ENCODE peak calls at places on chromosomes 3 and 15, in eight cellular contexts. C is tibial nerve; W is left lung; V is B cell; H is PC-9; K is lower leg skin; M is HFF-Myc; B is activated CD8-positive, alpha-beta T cell treated with anti-CD3 and anti-CD28 coated beads for 36 hours. D is an unnamed sample.

GRCh38 chr3:57230006-57230405 is 2.5 kb downstream of the APPL1 start:
- DNase-seq in C (no peak), W (no peak), H (no peak), K (no peak), V (no peak), M (no peak), B (no peak), D (no peak)

GRCh38 chr3:41169038-41169437 is 30.3 kb upstream of the CTNNB1 start:
- DNase-seq in B (no peak), W (no peak), M (no peak), C (no peak), H (no peak), K (no peak), V (no peak), D (no peak)

GRCh38 chr3:12190221-12190807 is 31.6 kb upstream of the TIMP4 start:
- DNase-seq in C (no peak), W (no peak), H (no peak), K (no peak), V (no peak), M (no peak), B (no peak), D (no peak)

GRCh38 chr3:153785901-153786300 is 335.3 kb upstream of the ARHGEF26 start:
- DNase-seq in K (no peak), B (no peak), W (no peak), C (no peak), H (no peak), V (no peak), M (no peak), D (no peak)

GRCh38 chr3:41612853-41613252 is 349.1 kb downstream of the ULK4 start:
- DNase-seq in W (no peak), H (no peak), B (no peak), K (no peak), C (no peak), V (no peak), M (no peak), D (no peak)

GRCh38 chr15:39455502-39455991 is 125.3 kb upstream of the THBS1 start:
- DNase-seq in B (peak), K (no peak), M (peak), W (no peak), V (no peak), C (no peak), H (peak), D (no peak)

GRCh38 chr3:197555281-197556261 is at the start of gene BDH1:
- DNase-seq in K (no peak), M (peak), W (peak), V (peak), C (peak), B (peak), H (peak), D (peak)

GRCh38 chr3:10026084-10026890 is at the start of gene FANCD2:
- DNase-seq in V (peak), K (peak), W (peak), M (no peak), B (peak), H (peak), C (peak), D (peak)

GRCh38 chr3:48119495-48120193 is 68.6 kb downstream of the CDC25A start:
- DNase-seq in W (no peak), V (no peak), H (no peak), M (no peak), C (peak), K (no peak), B (no peak), D (no peak)

GRCh38 chr3:183122257-183122932 is 23.1 kb upstream of the MCCC1 start:
- DNase-seq in M (peak), V (peak), C (peak), K (no peak), B (no peak), W (no peak), H (peak), D (peak)

GRCh38 chr3:124964432-124964831 is 29.9 kb upstream of the MUC13 start:
- DNase-seq in B (no peak), K (no peak), W (no peak), H (no peak), C (no peak), V (no peak), M (no peak), D (no peak)

GRCh38 chr3:53806182-53807116 is 39.8 kb downstream of the CHDH start:
- DNase-seq in V (no peak), K (no peak), B (no peak), C (no peak), W (no peak), M (no peak), H (no peak), D (peak)

GRCh38 chr3:155281892-155282291 is 11.6 kb downstream of the STRIT1 start:
- DNase-seq in V (no peak), M (no peak), W (no peak), K (no peak), H (no peak), B (no peak), C (no peak), D (no peak)

GRCh38 chr15:90347666-90348065 is 4.4 kb upstream of the ZNF774 start:
- DNase-seq in V (no peak), W (no peak), M (no peak), H (no peak), K (no peak), B (no peak), C (no peak), D (no peak)

GRCh38 chr3:150763841-150764483 is 993 bp upstream of the SIAH2 start:
- DNase-seq in W (peak), C (peak), B (peak), V (peak), K (peak), H (peak), M (peak), D (peak)

GRCh38 chr3:168002786-168003368 is 92.8 kb downstream of the GOLIM4 start:
- DNase-seq in W (no peak), C (no peak), K (no peak), B (no peak), H (peak), V (no peak), M (peak), D (no peak)

GRCh38 chr3:15040844-15041243 is 24.3 kb downstream of the MRPS25 start:
- DNase-seq in H (no peak), V (no peak), C (no peak), W (no peak), B (no peak), M (no peak), K (no peak), D (no peak)

GRCh38 chr3:183260167-183260904 is 7.3 kb downstream of the B3GNT5 start:
- DNase-seq in H (no peak), K (no peak), M (no peak), W (no peak), B (no peak), V (peak), C (no peak), D (no peak)

GRCh38 chr3:124277516-124277890 is 285.6 kb upstream of the ROPN1 start:
- DNase-seq in M (no peak), W (no peak), V (no peak), H (no peak), C (peak), K (no peak), B (no peak), D (no peak)

GRCh38 chr15:34754674-34755418 is at the start of gene GJD2:
- DNase-seq in H (no peak), B (peak), C (no peak), W (no peak), V (no peak), K (no peak), M (no peak), D (no peak)

GRCh38 chr3:127732879-127733350 is 60.2 kb downstream of the ABTB1 start:
- DNase-seq in V (no peak), C (no peak), B (no peak), K (no peak), H (no peak), M (no peak), W (no peak), D (no peak)

GRCh38 chr3:13282528-13282985 is 137.6 kb downstream of the NUP210 start:
- DNase-seq in H (no peak), K (no peak), V (peak), C (no peak), W (no peak), M (no peak), B (no peak), D (no peak)

GRCh38 chr3:32226875-32227500 is 11.5 kb upstream of the CMTM8 start:
- DNase-seq in M (no peak), B (no peak), C (no peak), K (no peak), W (no peak), H (peak), V (no peak), D (no peak)

GRCh38 chr3:127329647-127330285 is 41.9 kb upstream of the PRR20G start:
- DNase-seq in M (no peak), B (no peak), W (no peak), C (no peak), K (no peak), H (no peak), V (no peak), D (no peak)

GRCh38 chr3:64150527-64151238 is 74.6 kb downstream of the PRICKLE2 start:
- DNase-seq in H (no peak), M (peak), B (no peak), W (peak), C (no peak), K (no peak), V (no peak), D (no peak)

GRCh38 chr15:79661411-79661810 is 229.3 kb downstream of the MINAR1 start:
- DNase-seq in C (no peak), M (no peak), H (no peak), K (no peak), W (no peak), V (no peak), B (no peak), D (no peak)

GRCh38 chr3:51982352-51982837 is 940 bp upstream of the ACY1 start:
- DNase-seq in K (no peak), H (peak), B (peak), V (peak), C (no peak), W (peak), M (no peak), D (peak)

GRCh38 chr3:151135548-151136337 is 50.3 kb downstream of the MED12L start:
- DNase-seq in C (no peak), M (no peak), H (peak), W (peak), V (no peak), K (no peak), B (peak), D (no peak)

GRCh38 chr3:35383216-35383615 is 256.1 kb upstream of the ARPP21 start:
- DNase-seq in M (no peak), W (no peak), B (no peak), V (no peak), K (no peak), H (no peak), C (no peak), D (no peak)

GRCh38 chr3:57952208-57952631 is 56.0 kb upstream of the FLNB start:
- DNase-seq in W (peak), H (no peak), K (no peak), V (no peak), C (no peak), M (peak), B (no peak), D (no peak)

GRCh38 chr3:120983841-120984240 is 75.8 kb downstream of the STXBP5L start:
- DNase-seq in C (no peak), M (no peak), H (no peak), W (no peak), K (no peak), V (no peak), B (no peak), D (no peak)

GRCh38 chr15:38555686-38556334 is 8.8 kb downstream of the RASGRP1 start:
- DNase-seq in H (no peak), V (no peak), K (no peak), C (no peak), M (no peak), B (peak), W (no peak), D (peak)

GRCh38 chr3:120353463-120353862 is 4.3 kb upstream of the LRRC58 start:
- DNase-seq in H (no peak), C (no peak), V (no peak), M (no peak), W (no peak), K (no peak), B (no peak), D (no peak)

GRCh38 chr3:58173670-58174472 is 36.9 kb downstream of the DNASE1L3 start:
- DNase-seq in W (no peak), C (no peak), M (no peak), V (peak), H (no peak), K (no peak), B (peak), D (peak)

GRCh38 chr3:27669505-27670085 is 52.5 kb downstream of the EOMES start:
- DNase-seq in W (no peak), C (no peak), B (peak), K (no peak), V (no peak), M (no peak), H (no peak), D (peak)

GRCh38 chr15:77107068-77107467 is 36.2 kb upstream of the TSPAN3 start:
- DNase-seq in H (no peak), V (no peak), W (no peak), C (peak), M (no peak), K (no peak), B (no peak), D (no peak)

GRCh38 chr3:157527471-157527881 is 24.3 kb upstream of the VEPH1 start:
- DNase-seq in H (no peak), M (no peak), B (no peak), K (no peak), V (no peak), W (no peak), C (no peak), D (no peak)

GRCh38 chr3:124832782-124833709 is 54.1 kb downstream of the ITGB5 start:
- DNase-seq in B (no peak), K (no peak), C (no peak), M (peak), V (no peak), H (peak), W (no peak), D (no peak)

DNA sequence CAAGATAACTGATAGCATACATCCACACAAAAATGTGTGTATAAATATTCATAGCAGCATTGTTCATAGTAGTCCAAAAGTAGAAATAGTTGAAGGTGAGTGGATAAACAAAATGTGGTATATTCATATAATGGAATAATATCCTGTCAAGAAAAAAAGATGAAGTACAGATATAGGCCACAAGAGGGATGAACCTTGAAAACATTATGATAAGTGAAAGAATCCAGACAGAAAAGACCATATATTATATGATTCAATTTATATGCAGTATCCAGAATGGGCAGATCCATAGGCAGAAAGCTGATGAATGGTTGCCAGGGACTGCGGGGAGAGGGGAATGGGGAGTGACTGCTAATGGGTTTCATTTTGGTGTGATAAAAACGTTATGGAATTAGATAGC is 54.3 kb upstream of the TNIK start:
- DNase-seq in C (no peak), K (no peak), W (no peak), B (no peak), M (no peak), H (no peak), V (no peak), D (no peak)
- TF ChIP-seq CTCF in C (no peak), K (no peak), W (no peak), B (peak), M (no peak), H (peak), V (no peak), D (no peak)

GRCh38 chr15:75903331-75904240 is at the start of gene FBXO22:
- DNase-seq in W (peak), H (peak), V (peak), B (peak), K (peak), M (peak), C (peak), D (peak)
- TF ChIP-seq CTCF in W (no peak), H (no peak), V (no peak), B (no peak), K (no peak), M (no peak), C (no peak), D (no peak)

DNA sequence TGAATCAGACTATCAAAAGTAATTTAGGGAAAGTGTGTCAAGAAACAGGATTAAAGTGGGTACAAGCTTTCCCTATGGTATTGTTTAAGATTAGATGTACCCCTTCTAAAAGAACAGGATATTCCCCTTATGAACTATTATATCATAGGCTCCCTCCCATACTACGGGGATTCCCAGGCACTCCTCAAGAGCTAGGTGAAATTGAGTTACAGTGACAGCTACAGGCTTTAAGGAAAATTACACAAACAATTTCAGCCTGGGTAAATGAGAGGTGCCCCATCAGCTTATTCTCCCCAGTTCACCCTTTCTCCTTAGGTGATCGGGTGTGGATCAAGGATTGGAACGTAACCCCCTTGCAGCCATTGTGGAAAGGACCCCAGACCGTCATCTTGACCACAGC is 240.8 kb upstream of the CNTN6 start:
- DNase-seq in K (no peak), V (no peak), H (no peak), B (no peak), M (no peak), W (no peak), C (no peak), D (peak)
- TF ChIP-seq CTCF in K (no peak), V (no peak), H (no peak), B (no peak), M (no peak), W (no peak), C (no peak), D (peak)

GRCh38 chr3:141279074-141279945 is 47.7 kb downstream of the PXYLP1 start:
- DNase-seq in K (no peak), M (no peak), C (no peak), H (no peak), W (no peak), V (peak), B (no peak), D (peak)

GRCh38 chr3:141277451-141277850 is 45.8 kb downstream of the PXYLP1 start:
- DNase-seq in K (no peak), W (no peak), V (no peak), H (no peak), M (no peak), B (no peak), C (no peak), D (no peak)

GRCh38 chr3:141280086-141280485 is 48.5 kb downstream of the PXYLP1 start:
- DNase-seq in V (no peak), W (no peak), B (no peak), M (no peak), C (no peak), H (no peak), K (no peak), D (no peak)

GRCh38 chr3:141278196-141279073 is 46.8 kb downstream of the PXYLP1 start:
- DNase-seq in K (no peak), H (no peak), V (no peak), C (peak), M (no peak), B (no peak), W (no peak), D (no peak)

GRCh38 chr3:141280690-141281089 is 49.1 kb downstream of the PXYLP1 start:
- DNase-seq in K (no peak), V (no peak), M (no peak), H (peak), W (peak), B (no peak), C (no peak), D (no peak)
- TF ChIP-seq CTCF in K (no peak), V (no peak), M (no peak), H (no peak), W (no peak), B (no peak), C (no peak), D (no peak)

DNA sequence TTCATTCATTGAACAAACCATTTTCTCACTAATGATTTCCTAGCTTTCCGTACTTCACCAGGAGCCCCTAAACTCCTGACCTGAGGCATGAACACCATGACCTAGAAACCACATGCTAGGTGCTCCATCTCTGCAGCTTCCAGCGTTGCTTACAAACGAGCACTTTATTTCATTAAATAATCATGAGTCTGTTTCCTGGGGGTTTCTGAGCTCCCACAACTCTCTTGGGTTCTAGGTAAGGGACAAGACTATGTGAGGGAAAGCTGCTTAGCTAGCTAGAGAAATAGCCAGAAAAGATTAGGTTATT is 1.3 kb downstream of the MAP2K1 start:
- DNase-seq in K (no peak), B (no peak), W (no peak), H (no peak), M (no peak), V (no peak), C (no peak), D (no peak)
- TF ChIP-seq CTCF in K (no peak), B (no peak), W (no peak), H (no peak), M (no peak), V (no peak), C (no peak), D (no peak)

D was measured in GM10248.